ENCODE peak calls at places on chromosomes 13 and 19, in four cellular contexts. One of them, this sample, is unnamed.
A peak's percentile ranks its signal among the peaks of the same experiment; 100 is the strongest.

GRCh38 chr13:24008679-24009078 is 111.4 kb upstream of the C1QTNF9B start:
- DNase-seq in stimulated activated CD4-positive, alpha-beta T cell treated with anti-CD3 and anti-CD28 coated beads, Interleukin-4, amount 100 ng/mL, for 48 hours: no peak
- DNase-seq in Right ventricle myocardium superior: no peak
- DNase-seq in Peyer's patch: no peak
- DNase-seq in this sample: no peak

GRCh38 chr19:1098177-1099051 is 3.2 kb upstream of the POLR2E start:
- DNase-seq in stimulated activated CD4-positive, alpha-beta T cell treated with anti-CD3 and anti-CD28 coated beads, Interleukin-4, amount 100 ng/mL, for 48 hours: no peak
- DNase-seq in Right ventricle myocardium superior: no peak
- DNase-seq in Peyer's patch: peak; percentile 83
- DNase-seq in this sample: no peak

GRCh38 chr19:7211191-7211988 is 82.8 kb downstream of the INSR start:
- DNase-seq in Peyer's patch: no peak
- DNase-seq in stimulated activated CD4-positive, alpha-beta T cell treated with anti-CD3 and anti-CD28 coated beads, Interleukin-4, amount 100 ng/mL, for 48 hours: no peak
- DNase-seq in Right ventricle myocardium superior: peak; percentile 67
- DNase-seq in this sample: no peak

GRCh38 chr19:12778020-12778904 is 2.9 kb upstream of the HOOK2 start:
- DNase-seq in stimulated activated CD4-positive, alpha-beta T cell treated with anti-CD3 and anti-CD28 coated beads, Interleukin-4, amount 100 ng/mL, for 48 hours: no peak
- DNase-seq in Right ventricle myocardium superior: peak; percentile 87
- DNase-seq in Peyer's patch: peak; percentile 80
- DNase-seq in this sample: peak; percentile 79

GRCh38 chr13:26219726-26220125 is 2.4 kb downstream of the RNF6 start:
- DNase-seq in Peyer's patch: no peak
- DNase-seq in stimulated activated CD4-positive, alpha-beta T cell treated with anti-CD3 and anti-CD28 coated beads, Interleukin-4, amount 100 ng/mL, for 48 hours: no peak
- DNase-seq in Right ventricle myocardium superior: no peak
- DNase-seq in this sample: no peak

GRCh38 chr19:34275705-34276104 is 21.4 kb downstream of the GARRE1 start:
- DNase-seq in stimulated activated CD4-positive, alpha-beta T cell treated with anti-CD3 and anti-CD28 coated beads, Interleukin-4, amount 100 ng/mL, for 48 hours: no peak
- DNase-seq in Peyer's patch: no peak
- DNase-seq in Right ventricle myocardium superior: no peak
- DNase-seq in this sample: no peak

GRCh38 chr19:49512970-49513745 is 697 bp downstream of the FCGRT start:
- DNase-seq in Right ventricle myocardium superior: peak; percentile 81
- DNase-seq in stimulated activated CD4-positive, alpha-beta T cell treated with anti-CD3 and anti-CD28 coated beads, Interleukin-4, amount 100 ng/mL, for 48 hours: no peak
- DNase-seq in Peyer's patch: peak; percentile 82
- DNase-seq in this sample: peak; percentile 62

GRCh38 chr13:114015608-114016295 is 41.9 kb upstream of the C13orf46 start:
- DNase-seq in Peyer's patch: no peak
- DNase-seq in Right ventricle myocardium superior: peak; percentile 68
- DNase-seq in stimulated activated CD4-positive, alpha-beta T cell treated with anti-CD3 and anti-CD28 coated beads, Interleukin-4, amount 100 ng/mL, for 48 hours: no peak
- DNase-seq in this sample: no peak

GRCh38 chr13:46668302-46668720 is 115.3 kb downstream of the LRCH1 start:
- DNase-seq in Right ventricle myocardium superior: peak; percentile 62
- DNase-seq in Peyer's patch: no peak
- DNase-seq in stimulated activated CD4-positive, alpha-beta T cell treated with anti-CD3 and anti-CD28 coated beads, Interleukin-4, amount 100 ng/mL, for 48 hours: no peak
- DNase-seq in this sample: no peak

GRCh38 chr13:53631511-53631910 is 602.9 kb downstream of the OLFM4 start:
- DNase-seq in Right ventricle myocardium superior: no peak
- DNase-seq in stimulated activated CD4-positive, alpha-beta T cell treated with anti-CD3 and anti-CD28 coated beads, Interleukin-4, amount 100 ng/mL, for 48 hours: no peak
- DNase-seq in Peyer's patch: no peak
- DNase-seq in this sample: peak; percentile 8

GRCh38 chr19:38409631-38410133 is 6.8 kb downstream of the FAM98C start:
- DNase-seq in Right ventricle myocardium superior: peak; percentile 65
- DNase-seq in Peyer's patch: peak; percentile 45
- DNase-seq in stimulated activated CD4-positive, alpha-beta T cell treated with anti-CD3 and anti-CD28 coated beads, Interleukin-4, amount 100 ng/mL, for 48 hours: no peak
- DNase-seq in this sample: no peak

GRCh38 chr19:12784871-12785430 is 6.3 kb upstream of the JUNB start:
- DNase-seq in Right ventricle myocardium superior: no peak
- DNase-seq in stimulated activated CD4-positive, alpha-beta T cell treated with anti-CD3 and anti-CD28 coated beads, Interleukin-4, amount 100 ng/mL, for 48 hours: no peak
- DNase-seq in Peyer's patch: peak; percentile 56
- DNase-seq in this sample: no peak

GRCh38 chr13:40895715-40896184 is 106.3 kb downstream of the SLC25A15 start:
- DNase-seq in Right ventricle myocardium superior: no peak
- DNase-seq in Peyer's patch: no peak
- DNase-seq in stimulated activated CD4-positive, alpha-beta T cell treated with anti-CD3 and anti-CD28 coated beads, Interleukin-4, amount 100 ng/mL, for 48 hours: no peak
- DNase-seq in this sample: no peak

GRCh38 chr13:66689628-66690027 is 540.5 kb downstream of the PCDH9 start:
- DNase-seq in stimulated activated CD4-positive, alpha-beta T cell treated with anti-CD3 and anti-CD28 coated beads, Interleukin-4, amount 100 ng/mL, for 48 hours: no peak
- DNase-seq in Peyer's patch: no peak
- DNase-seq in Right ventricle myocardium superior: no peak
- DNase-seq in this sample: no peak

GRCh38 chr19:42129399-42130253 is 2.6 kb downstream of the POU2F2 start:
- DNase-seq in stimulated activated CD4-positive, alpha-beta T cell treated with anti-CD3 and anti-CD28 coated beads, Interleukin-4, amount 100 ng/mL, for 48 hours: no peak
- DNase-seq in Right ventricle myocardium superior: peak; percentile 72
- DNase-seq in Peyer's patch: no peak
- DNase-seq in this sample: no peak

GRCh38 chr19:12550951-12551832 is at the start of gene ZNF564:
- DNase-seq in Peyer's patch: peak; percentile 95
- DNase-seq in stimulated activated CD4-positive, alpha-beta T cell treated with anti-CD3 and anti-CD28 coated beads, Interleukin-4, amount 100 ng/mL, for 48 hours: peak; percentile 88
- DNase-seq in Right ventricle myocardium superior: peak; percentile 95
- DNase-seq in this sample: peak; percentile 89

GRCh38 chr13:37978680-37979079 is 109.1 kb upstream of the TRPC4 start:
- DNase-seq in Peyer's patch: no peak
- DNase-seq in Right ventricle myocardium superior: no peak
- DNase-seq in stimulated activated CD4-positive, alpha-beta T cell treated with anti-CD3 and anti-CD28 coated beads, Interleukin-4, amount 100 ng/mL, for 48 hours: no peak
- DNase-seq in this sample: no peak

GRCh38 chr13:101621099-101621498 is 168.6 kb downstream of the ITGBL1 start:
- DNase-seq in stimulated activated CD4-positive, alpha-beta T cell treated with anti-CD3 and anti-CD28 coated beads, Interleukin-4, amount 100 ng/mL, for 48 hours: no peak
- DNase-seq in Right ventricle myocardium superior: no peak
- DNase-seq in Peyer's patch: no peak
- DNase-seq in this sample: no peak

GRCh38 chr19:55345101-55345817 is 5.6 kb downstream of the KMT5C start:
- DNase-seq in stimulated activated CD4-positive, alpha-beta T cell treated with anti-CD3 and anti-CD28 coated beads, Interleukin-4, amount 100 ng/mL, for 48 hours: no peak
- DNase-seq in Right ventricle myocardium superior: no peak
- DNase-seq in Peyer's patch: no peak
- DNase-seq in this sample: no peak

GRCh38 chr19:47497073-47497766 is 13.2 kb upstream of the KPTN start:
- DNase-seq in Right ventricle myocardium superior: no peak
- DNase-seq in stimulated activated CD4-positive, alpha-beta T cell treated with anti-CD3 and anti-CD28 coated beads, Interleukin-4, amount 100 ng/mL, for 48 hours: no peak
- DNase-seq in Peyer's patch: no peak
- DNase-seq in this sample: no peak

GRCh38 chr19:7983286-7983950 is 22.0 kb downstream of the ELAVL1 start:
- DNase-seq in Peyer's patch: no peak
- DNase-seq in Right ventricle myocardium superior: peak; percentile 37
- DNase-seq in stimulated activated CD4-positive, alpha-beta T cell treated with anti-CD3 and anti-CD28 coated beads, Interleukin-4, amount 100 ng/mL, for 48 hours: no peak
- DNase-seq in this sample: peak; percentile 19

GRCh38 chr13:46961719-46962118 is 64.9 kb upstream of the HTR2A start:
- DNase-seq in stimulated activated CD4-positive, alpha-beta T cell treated with anti-CD3 and anti-CD28 coated beads, Interleukin-4, amount 100 ng/mL, for 48 hours: no peak
- DNase-seq in Right ventricle myocardium superior: no peak
- DNase-seq in Peyer's patch: no peak
- DNase-seq in this sample: no peak

GRCh38 chr13:42991892-42992584 is at the start of gene EPSTI1:
- DNase-seq in Peyer's patch: peak; percentile 84
- DNase-seq in Right ventricle myocardium superior: peak; percentile 83
- DNase-seq in stimulated activated CD4-positive, alpha-beta T cell treated with anti-CD3 and anti-CD28 coated beads, Interleukin-4, amount 100 ng/mL, for 48 hours: peak; percentile 65
- DNase-seq in this sample: no peak

GRCh38 chr19:10270180-10270615 is 722 bp upstream of the ICAM1 start:
- DNase-seq in Peyer's patch: peak; percentile 67
- DNase-seq in Right ventricle myocardium superior: peak; percentile 89
- DNase-seq in stimulated activated CD4-positive, alpha-beta T cell treated with anti-CD3 and anti-CD28 coated beads, Interleukin-4, amount 100 ng/mL, for 48 hours: peak; percentile 75
- DNase-seq in this sample: no peak

GRCh38 chr13:99086149-99086868 is 108.4 kb upstream of the DOCK9 start:
- DNase-seq in Right ventricle myocardium superior: peak; percentile 64
- DNase-seq in stimulated activated CD4-positive, alpha-beta T cell treated with anti-CD3 and anti-CD28 coated beads, Interleukin-4, amount 100 ng/mL, for 48 hours: peak; percentile 57
- DNase-seq in Peyer's patch: peak; percentile 83
- DNase-seq in this sample: no peak

GRCh38 chr19:50772408-50773311 is 2.4 kb downstream of the GPR32 start:
- DNase-seq in stimulated activated CD4-positive, alpha-beta T cell treated with anti-CD3 and anti-CD28 coated beads, Interleukin-4, amount 100 ng/mL, for 48 hours: no peak
- DNase-seq in Right ventricle myocardium superior: no peak
- DNase-seq in Peyer's patch: no peak
- DNase-seq in this sample: no peak

GRCh38 chr19:15922021-15922420 is 12.3 kb downstream of the CYP4F11 start:
- DNase-seq in stimulated activated CD4-positive, alpha-beta T cell treated with anti-CD3 and anti-CD28 coated beads, Interleukin-4, amount 100 ng/mL, for 48 hours: no peak
- DNase-seq in Right ventricle myocardium superior: no peak
- DNase-seq in Peyer's patch: no peak
- DNase-seq in this sample: no peak

GRCh38 chr19:10431943-10432735 is 11.8 kb downstream of the PDE4A start:
- DNase-seq in Peyer's patch: peak; percentile 77
- DNase-seq in stimulated activated CD4-positive, alpha-beta T cell treated with anti-CD3 and anti-CD28 coated beads, Interleukin-4, amount 100 ng/mL, for 48 hours: peak; percentile 49
- DNase-seq in Right ventricle myocardium superior: peak; percentile 87
- DNase-seq in this sample: no peak

GRCh38 chr19:18091217-18091608 is 4.5 kb upstream of the IL12RB1 start:
- DNase-seq in stimulated activated CD4-positive, alpha-beta T cell treated with anti-CD3 and anti-CD28 coated beads, Interleukin-4, amount 100 ng/mL, for 48 hours: peak; percentile 80
- DNase-seq in Right ventricle myocardium superior: peak; percentile 77
- DNase-seq in Peyer's patch: no peak
- DNase-seq in this sample: no peak

GRCh38 chr13:88196106-88196505 is 524.9 kb downstream of the SLITRK5 start:
- DNase-seq in Right ventricle myocardium superior: no peak
- DNase-seq in stimulated activated CD4-positive, alpha-beta T cell treated with anti-CD3 and anti-CD28 coated beads, Interleukin-4, amount 100 ng/mL, for 48 hours: no peak
- DNase-seq in Peyer's patch: no peak
- DNase-seq in this sample: no peak

GRCh38 chr13:99340638-99341037 is 33.4 kb upstream of the GPR183 start:
- DNase-seq in Peyer's patch: no peak
- DNase-seq in Right ventricle myocardium superior: no peak
- DNase-seq in stimulated activated CD4-positive, alpha-beta T cell treated with anti-CD3 and anti-CD28 coated beads, Interleukin-4, amount 100 ng/mL, for 48 hours: no peak
- DNase-seq in this sample: no peak

GRCh38 chr19:9848060-9848459 is 12.9 kb downstream of the PIN1 start:
- DNase-seq in Right ventricle myocardium superior: peak; percentile 26
- DNase-seq in stimulated activated CD4-positive, alpha-beta T cell treated with anti-CD3 and anti-CD28 coated beads, Interleukin-4, amount 100 ng/mL, for 48 hours: no peak
- DNase-seq in Peyer's patch: no peak
- DNase-seq in this sample: no peak

GRCh38 chr13:94481966-94482365 is 2.5 kb upstream of the DCT start:
- DNase-seq in Peyer's patch: no peak
- DNase-seq in stimulated activated CD4-positive, alpha-beta T cell treated with anti-CD3 and anti-CD28 coated beads, Interleukin-4, amount 100 ng/mL, for 48 hours: no peak
- DNase-seq in Right ventricle myocardium superior: peak; percentile 47
- DNase-seq in this sample: no peak

GRCh38 chr19:49097453-49098288 is 12.4 kb downstream of the SNRNP70 start:
- DNase-seq in stimulated activated CD4-positive, alpha-beta T cell treated with anti-CD3 and anti-CD28 coated beads, Interleukin-4, amount 100 ng/mL, for 48 hours: peak; percentile 53
- DNase-seq in Peyer's patch: peak; percentile 76
- DNase-seq in Right ventricle myocardium superior: peak; percentile 68
- DNase-seq in this sample: peak; percentile 40

GRCh38 chr13:52644108-52644507 is 1.9 kb downstream of the HNRNPA1L2 start:
- DNase-seq in Peyer's patch: no peak
- DNase-seq in stimulated activated CD4-positive, alpha-beta T cell treated with anti-CD3 and anti-CD28 coated beads, Interleukin-4, amount 100 ng/mL, for 48 hours: no peak
- DNase-seq in Right ventricle myocardium superior: no peak
- DNase-seq in this sample: no peak

GRCh38 chr13:19156013-19156825 is 25.4 kb downstream of the TUBA3C start:
- DNase-seq in Right ventricle myocardium superior: no peak
- DNase-seq in stimulated activated CD4-positive, alpha-beta T cell treated with anti-CD3 and anti-CD28 coated beads, Interleukin-4, amount 100 ng/mL, for 48 hours: no peak
- DNase-seq in Peyer's patch: no peak
- DNase-seq in this sample: no peak

GRCh38 chr13:98938801-98939200 is 39.1 kb downstream of the DOCK9 start:
- DNase-seq in Right ventricle myocardium superior: no peak
- DNase-seq in stimulated activated CD4-positive, alpha-beta T cell treated with anti-CD3 and anti-CD28 coated beads, Interleukin-4, amount 100 ng/mL, for 48 hours: no peak
- DNase-seq in Peyer's patch: no peak
- DNase-seq in this sample: no peak

GRCh38 chr13:46339035-46339666 is 47.9 kb downstream of the RUBCNL start:
- DNase-seq in Right ventricle myocardium superior: peak; percentile 46
- DNase-seq in Peyer's patch: no peak
- DNase-seq in stimulated activated CD4-positive, alpha-beta T cell treated with anti-CD3 and anti-CD28 coated beads, Interleukin-4, amount 100 ng/mL, for 48 hours: no peak
- DNase-seq in this sample: no peak

GRCh38 chr13:96075953-96076543 is 13.9 kb upstream of the HS6ST3 start:
- DNase-seq in stimulated activated CD4-positive, alpha-beta T cell treated with anti-CD3 and anti-CD28 coated beads, Interleukin-4, amount 100 ng/mL, for 48 hours: no peak
- DNase-seq in Right ventricle myocardium superior: no peak
- DNase-seq in Peyer's patch: no peak
- DNase-seq in this sample: no peak

This sample was measured in NCI-H2107.